ENCODE peak calls at places on chromosome 11, in five cellular contexts. W is SK-N-SH; B is CD4-positive, alpha-beta T cell; A is iPS-NIHi11; I is GM18507. G is an unnamed sample.

GRCh38 chr11:68254421-68254820 is 17.4 kb downstream of the C11orf24 start:
- DNase-seq in W (no peak), B (no peak), A (no peak), I (no peak), G (no peak)

GRCh38 chr11:107468596-107468995 is 11.0 kb upstream of the CWF19L2 start:
- DNase-seq in W (peak; percentile 18), B (no peak), A (no peak), I (no peak), G (no peak)

GRCh38 chr11:96424693-96425092 is 34.9 kb downstream of the JRKL start:
- DNase-seq in W (no peak), B (no peak), A (no peak), I (no peak), G (peak; percentile 17)

GRCh38 chr11:104925850-104926249 is 27.6 kb upstream of the CASP12 start:
- DNase-seq in W (no peak), B (no peak), A (no peak), I (no peak), G (no peak)

GRCh38 chr11:82557274-82557673 is 176.4 kb downstream of the FAM181B start:
- DNase-seq in W (no peak), B (no peak), A (no peak), I (peak; percentile 2), G (no peak)

GRCh38 chr11:47551086-47551485 is 1.8 kb downstream of the CELF1 start:
- DNase-seq in W (peak; percentile 37), B (no peak), A (peak; percentile 27), I (no peak), G (no peak)

GRCh38 chr11:2518112-2518982 is 73.5 kb downstream of the KCNQ1 start:
- DNase-seq in W (peak; percentile 36), B (no peak), A (no peak), I (no peak), G (no peak)

GRCh38 chr11:7648264-7648663 is 25.0 kb downstream of the CYB5R2 start:
- DNase-seq in W (no peak), B (no peak), A (no peak), I (no peak), G (no peak)

GRCh38 chr11:78465169-78465942 is 47.7 kb upstream of the GAB2 start:
- DNase-seq in W (no peak), B (peak; percentile 4), A (no peak), I (peak; percentile 65), G (no peak)

GRCh38 chr11:60757231-60757800 is 649 bp downstream of the MS4A15 start:
- DNase-seq in W (no peak), B (no peak), A (no peak), I (no peak), G (no peak)

GRCh38 chr11:42023267-42023666 is 563.8 kb upstream of the LRRC4C start:
- DNase-seq in W (no peak), B (no peak), A (no peak), I (no peak), G (no peak)

GRCh38 chr11:123103326-123103980 is 41.5 kb upstream of the HSPA8 start:
- DNase-seq in W (peak; percentile 76), B (peak; percentile 12), A (peak; percentile 37), I (no peak), G (no peak)

GRCh38 chr11:2576116-2576515 is 123.7 kb downstream of the KCNQ1OT1 start:
- DNase-seq in W (no peak), B (no peak), A (no peak), I (no peak), G (no peak)

GRCh38 chr11:518463-519202 is 11.6 kb upstream of the RNH1 start:
- DNase-seq in W (peak; percentile 97), B (peak; percentile 94), A (peak; percentile 96), I (peak; percentile 81), G (peak; percentile 71)

GRCh38 chr11:75873417-75874148 is 58.6 kb downstream of the UVRAG start:
- DNase-seq in W (no peak), B (no peak), A (no peak), I (no peak), G (no peak)

GRCh38 chr11:22920939-22921565 is 60.8 kb upstream of the CCDC179 start:
- DNase-seq in W (peak; percentile 39), B (no peak), A (peak; percentile 41), I (no peak), G (peak; percentile 42)

GRCh38 chr11:113690619-113691569 is 15.2 kb downstream of the TMPRSS5 start:
- DNase-seq in W (peak; percentile 80), B (no peak), A (peak; percentile 81), I (no peak), G (peak; percentile 30)

GRCh38 chr11:34250732-34251639 is 106.8 kb downstream of the ABTB2 start:
- DNase-seq in W (peak; percentile 57), B (peak; percentile 30), A (peak; percentile 66), I (no peak), G (no peak)

G was measured in non-pigmented ciliary epithelial cell.